ENCODE peak calls at places on chromosomes 13 and 19, in five cellular contexts. P is GM12878; S is effector memory CD4-positive, alpha-beta T cell; O is psoas muscle; Q is tibial artery. Z is an unnamed sample.

GRCh38 chr19:3544742-3545668 is 6.0 kb downstream of the TEKTIP1 start:
- DNase-seq in P (no peak), S (peak), O (peak), Q (peak), Z (peak)

GRCh38 chr13:71828117-71828516 is 38.9 kb downstream of the DACH1 start:
- DNase-seq in P (no peak), S (no peak), O (no peak), Q (no peak), Z (no peak)

GRCh38 chr13:76148926-76149325 is 512.8 kb downstream of the LMO7 start:
- DNase-seq in P (no peak), S (no peak), O (no peak), Q (no peak), Z (no peak)

GRCh38 chr13:91216928-91217700 is 130.4 kb upstream of the MIR17HG start:
- DNase-seq in P (no peak), S (no peak), O (no peak), Q (no peak), Z (no peak)

GRCh38 chr19:10009269-10009665 is 1.0 kb downstream of the COL5A3 start:
- DNase-seq in P (no peak), S (peak), O (peak), Q (peak), Z (peak)

GRCh38 chr19:2475018-2475701 is 767 bp upstream of the GADD45B start:
- DNase-seq in P (no peak), S (peak), O (peak), Q (peak), Z (peak)

GRCh38 chr13:73090116-73090811 is 31.5 kb downstream of the KLF5 start:
- DNase-seq in P (no peak), S (no peak), O (no peak), Q (no peak), Z (no peak)

GRCh38 chr13:46588019-46588418 is 35.0 kb downstream of the LRCH1 start:
- DNase-seq in P (no peak), S (no peak), O (no peak), Q (no peak), Z (no peak)

GRCh38 chr13:106375085-106375484 is 160.4 kb downstream of the EFNB2 start:
- DNase-seq in P (no peak), S (no peak), O (no peak), Q (no peak), Z (no peak)

GRCh38 chr13:93227906-93228801 is 1.5 kb downstream of the GPC6 start:
- DNase-seq in P (no peak), S (no peak), O (peak), Q (peak), Z (peak)

DNA sequence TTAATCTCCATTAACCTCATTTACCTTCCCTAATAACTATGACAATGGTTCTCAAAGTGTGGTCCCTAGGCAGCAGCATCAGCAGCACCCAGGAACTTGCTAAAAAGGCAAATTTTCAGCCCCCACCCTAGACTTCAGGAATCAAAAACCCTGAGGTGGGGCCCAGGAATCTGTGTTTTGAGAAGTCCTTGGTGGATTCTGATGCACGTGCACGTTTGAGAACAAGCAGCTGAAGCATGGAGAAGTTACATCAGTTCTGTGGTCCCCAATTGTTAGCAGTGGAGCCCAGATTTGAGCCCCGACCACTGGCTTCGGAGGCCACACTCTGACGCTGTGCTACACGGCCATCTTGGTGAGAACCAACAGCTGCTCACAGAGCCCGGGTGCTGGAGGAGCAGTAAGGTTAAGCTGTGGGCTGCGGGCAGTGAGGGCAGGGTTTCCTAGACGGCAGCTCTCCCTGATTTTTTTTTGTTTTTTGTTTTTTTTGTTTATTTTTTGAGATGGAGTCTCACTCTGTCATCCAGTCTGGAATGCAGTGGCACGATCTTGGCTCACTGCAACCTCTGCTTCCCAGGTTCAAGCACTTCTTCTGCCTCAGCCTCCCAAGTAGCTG is 14.0 kb upstream of the CD22 start:
- DNase-seq in P (no peak), S (no peak), O (no peak), Q (no peak), Z (no peak)
- H3K27ac ChIP-seq in P (no peak), S (no peak), O (no peak), Q (no peak), Z (no peak)

DNA sequence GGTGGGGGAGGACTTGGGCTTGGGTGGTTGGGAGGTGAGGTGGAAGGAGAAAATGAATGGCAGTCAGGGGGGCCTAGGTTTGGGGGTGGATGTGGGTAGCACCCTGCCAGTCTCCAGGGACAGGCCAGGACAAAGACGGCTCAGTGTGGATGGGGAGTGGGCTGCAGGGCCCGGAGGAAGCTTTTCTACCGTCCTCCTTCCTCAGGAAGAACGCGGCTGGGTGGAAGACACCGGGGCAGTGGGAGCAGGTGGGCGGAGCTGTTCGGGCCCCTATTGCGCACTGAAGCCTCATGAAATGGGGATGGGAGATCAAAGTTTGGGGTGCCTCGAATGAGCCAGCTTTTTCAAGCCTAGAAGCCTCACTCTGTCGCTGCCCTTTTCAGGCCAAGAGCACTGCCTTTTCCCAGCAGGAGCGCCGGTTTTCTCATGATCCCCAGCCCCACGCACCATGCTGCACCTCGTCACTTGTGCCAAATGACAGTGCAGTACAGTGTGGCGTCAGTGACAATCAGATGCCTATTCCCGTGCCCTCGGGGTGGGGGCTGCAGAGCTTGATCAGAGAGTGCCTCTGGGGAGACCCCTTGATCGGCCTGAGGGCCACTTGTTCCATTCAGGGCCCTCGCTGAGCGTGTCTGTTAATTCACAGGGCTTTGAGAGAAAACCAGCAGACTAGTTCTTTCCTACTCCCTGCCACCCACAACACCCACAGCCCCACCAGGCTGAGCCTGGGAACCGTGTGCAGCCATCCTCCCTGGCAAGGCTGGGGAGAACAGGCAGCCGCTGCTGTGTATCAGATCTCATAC is 1.5 kb downstream of the CALM3 start:
- DNase-seq in P (no peak), S (no peak), O (no peak), Q (peak), Z (no peak)
- H3K4me3 ChIP-seq in P (peak), S (peak), O (peak), Q (peak), Z (peak)

GRCh38 chr13:57630661-57631606 is 610 bp upstream of the PCDH17 start:
- DNase-seq in P (no peak), S (no peak), O (no peak), Q (no peak), Z (no peak)
- H3K27ac ChIP-seq in P (no peak), S (no peak), O (peak), Q (peak), Z (peak)

GRCh38 chr19:18422530-18423191 is 3.5 kb downstream of the SSBP4 start:
- DNase-seq in P (no peak), S (peak), O (no peak), Q (no peak), Z (no peak)

GRCh38 chr19:18419699-18420460 is 682 bp downstream of the SSBP4 start:
- DNase-seq in P (no peak), S (peak), O (peak), Q (peak), Z (no peak)

GRCh38 chr19:18419195-18419698 is at the start of gene SSBP4:
- DNase-seq in P (no peak), S (peak), O (peak), Q (peak), Z (peak)

GRCh38 chr19:18421371-18421959 is 2.3 kb downstream of the SSBP4 start:
- DNase-seq in P (no peak), S (no peak), O (no peak), Q (no peak), Z (no peak)

GRCh38 chr19:18420931-18421330 is 1.7 kb downstream of the SSBP4 start:
- DNase-seq in P (no peak), S (no peak), O (no peak), Q (no peak), Z (no peak)
- H3K4me3 ChIP-seq in P (peak), S (peak), O (peak), Q (peak), Z (peak)

GRCh38 chr19:55118401-55118991 is 1.1 kb upstream of the PPP1R12C start:
- DNase-seq in P (no peak), S (no peak), O (peak), Q (no peak), Z (peak)
- H3K27ac ChIP-seq in P (peak), S (no peak), O (peak), Q (peak), Z (peak)

DNA sequence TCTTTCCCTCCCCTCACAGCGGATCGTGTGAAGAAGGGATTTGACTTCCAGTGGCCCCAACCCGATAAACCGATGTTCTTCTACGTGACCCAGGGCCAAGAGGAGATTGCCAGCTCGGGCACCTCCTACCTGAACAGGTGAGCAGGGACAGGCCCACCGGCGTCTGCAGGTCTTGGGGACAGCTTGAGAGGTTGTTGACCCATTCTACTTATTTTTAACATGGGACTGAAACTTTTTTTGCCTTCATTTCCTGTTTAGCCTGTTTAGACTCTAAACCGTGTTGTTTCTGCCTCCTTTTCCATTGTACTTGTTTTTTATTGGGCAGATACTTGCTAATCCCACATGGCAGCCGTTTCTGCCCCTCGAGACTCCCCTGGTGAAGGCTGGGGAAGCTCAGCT is 28.5 kb downstream of the UPF1 start:
- DNase-seq in P (no peak), S (no peak), O (no peak), Q (no peak), Z (no peak)
- H3K4me3 ChIP-seq in P (no peak), S (no peak), O (no peak), Q (no peak), Z (peak)

DNA sequence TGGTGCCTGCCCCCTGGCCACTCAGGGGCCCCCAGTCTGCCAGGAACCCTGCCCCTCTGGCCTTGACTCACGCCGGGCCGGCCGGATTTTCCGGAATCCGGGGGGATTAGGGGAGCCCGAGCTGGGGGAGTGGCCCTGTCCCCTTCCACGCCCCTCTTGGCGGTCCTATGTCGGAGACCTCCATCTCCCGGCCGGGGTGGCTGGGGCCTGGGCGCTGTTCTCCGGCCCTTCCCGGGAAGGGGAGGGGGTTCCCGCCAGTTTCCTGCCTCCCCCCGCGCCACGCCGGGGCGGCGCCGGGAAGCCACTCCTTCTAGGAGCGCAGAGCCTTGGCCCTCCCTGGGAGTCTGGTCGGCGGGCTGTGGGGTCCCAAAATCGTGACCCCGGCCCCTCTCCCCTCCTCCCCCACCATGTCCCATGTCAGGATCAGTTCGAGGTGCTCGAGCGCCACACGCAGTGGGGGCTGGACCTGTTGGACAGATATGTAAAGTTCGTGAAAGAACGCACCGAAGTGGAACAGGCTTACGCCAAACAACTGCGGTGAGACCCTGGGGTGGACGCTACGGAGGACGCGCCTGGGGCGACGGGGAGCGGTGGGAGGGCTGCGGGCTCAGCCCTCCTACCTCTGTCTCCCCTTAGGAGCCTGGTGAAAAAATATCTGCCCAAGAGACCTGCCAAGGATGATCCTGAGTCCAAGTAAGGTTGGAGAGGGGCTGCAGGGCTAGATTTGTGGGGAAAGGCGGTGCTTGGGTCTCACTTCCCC is 1.3 kb downstream of the TRIP10 start:
- DNase-seq in P (no peak), S (peak), O (peak), Q (peak), Z (peak)
- H3K27ac ChIP-seq in P (peak), S (peak), O (peak), Q (peak), Z (peak)

GRCh38 chr13:97435794-97436193 is 1.8 kb downstream of the RAP2A start:
- DNase-seq in P (no peak), S (no peak), O (no peak), Q (no peak), Z (no peak)
- H3K4me3 ChIP-seq in P (peak), S (no peak), O (peak), Q (peak), Z (peak)

GRCh38 chr19:8611890-8612806 is 1.6 kb upstream of the ADAMTS10 start:
- DNase-seq in P (no peak), S (no peak), O (peak), Q (peak), Z (peak)
- H3K27ac ChIP-seq in P (no peak), S (peak), O (no peak), Q (peak), Z (peak)

GRCh38 chr19:18428837-18429674 is 8.9 kb downstream of the ISYNA1 start:
- DNase-seq in P (no peak), S (peak), O (peak), Q (peak), Z (peak)
- H3K4me3 ChIP-seq in P (peak), S (peak), O (peak), Q (peak), Z (peak)

Z was measured in left ventricle myocardium inferior.